ENCODE peak calls at places on chromosomes 5 and 9, in ten cellular contexts. One of them, this sample, is unnamed.

GRCh38 chr5:43233946-43234345 is 41.9 kb downstream of the NIM1K start:
- DNase-seq in IMR-90: no peak
- DNase-seq in T-helper 1 cell: no peak
- DNase-seq in thoracic aorta: no peak
- DNase-seq in GM23338: no peak
- DNase-seq in activated CD8-positive, alpha-beta memory T cell treated with anti-CD3 and anti-CD28 coated beads for 24 hours: no peak
- DNase-seq in cardiac septum: no peak
- DNase-seq in stimulated activated CD8-positive, alpha-beta memory T cell treated with anti-CD3 and anti-CD28 coated beads, Interleukin-4, amount 100 ng/mL, for 48 hours: no peak
- DNase-seq in activated CD4-positive, CD25-positive, alpha-beta regulatory T cell: no peak
- DNase-seq in thyroid gland: no peak
- DNase-seq in this sample: no peak

GRCh38 chr5:55916986-55917385 is 65.8 kb downstream of the IL31RA start:
- DNase-seq in activated CD8-positive, alpha-beta memory T cell treated with anti-CD3 and anti-CD28 coated beads for 24 hours: no peak
- DNase-seq in cardiac septum: no peak
- DNase-seq in thyroid gland: no peak
- DNase-seq in T-helper 1 cell: no peak
- DNase-seq in stimulated activated CD8-positive, alpha-beta memory T cell treated with anti-CD3 and anti-CD28 coated beads, Interleukin-4, amount 100 ng/mL, for 48 hours: no peak
- DNase-seq in thoracic aorta: no peak
- DNase-seq in GM23338: no peak
- DNase-seq in activated CD4-positive, CD25-positive, alpha-beta regulatory T cell: no peak
- DNase-seq in IMR-90: no peak
- DNase-seq in this sample: no peak

GRCh38 chr5:74631088-74631960 is 9.2 kb downstream of the ENC1 start:
- DNase-seq in activated CD8-positive, alpha-beta memory T cell treated with anti-CD3 and anti-CD28 coated beads for 24 hours: no peak
- DNase-seq in thoracic aorta: no peak
- DNase-seq in stimulated activated CD8-positive, alpha-beta memory T cell treated with anti-CD3 and anti-CD28 coated beads, Interleukin-4, amount 100 ng/mL, for 48 hours: no peak
- DNase-seq in IMR-90: peak
- DNase-seq in GM23338: peak
- DNase-seq in thyroid gland: no peak
- DNase-seq in cardiac septum: no peak
- DNase-seq in T-helper 1 cell: no peak
- DNase-seq in activated CD4-positive, CD25-positive, alpha-beta regulatory T cell: no peak
- DNase-seq in this sample: no peak

GRCh38 chr5:146828385-146828784 is 50.2 kb downstream of the PPP2R2B start:
- DNase-seq in activated CD8-positive, alpha-beta memory T cell treated with anti-CD3 and anti-CD28 coated beads for 24 hours: no peak
- DNase-seq in activated CD4-positive, CD25-positive, alpha-beta regulatory T cell: no peak
- DNase-seq in stimulated activated CD8-positive, alpha-beta memory T cell treated with anti-CD3 and anti-CD28 coated beads, Interleukin-4, amount 100 ng/mL, for 48 hours: no peak
- DNase-seq in T-helper 1 cell: no peak
- DNase-seq in GM23338: no peak
- DNase-seq in thoracic aorta: no peak
- DNase-seq in IMR-90: no peak
- DNase-seq in thyroid gland: no peak
- DNase-seq in cardiac septum: no peak
- DNase-seq in this sample: no peak

GRCh38 chr5:849651-850301 is 1.0 kb downstream of the ZDHHC11 start:
- DNase-seq in activated CD4-positive, CD25-positive, alpha-beta regulatory T cell: no peak
- DNase-seq in stimulated activated CD8-positive, alpha-beta memory T cell treated with anti-CD3 and anti-CD28 coated beads, Interleukin-4, amount 100 ng/mL, for 48 hours: no peak
- DNase-seq in IMR-90: no peak
- DNase-seq in GM23338: peak
- DNase-seq in thoracic aorta: no peak
- DNase-seq in thyroid gland: no peak
- DNase-seq in cardiac septum: peak
- DNase-seq in T-helper 1 cell: no peak
- DNase-seq in activated CD8-positive, alpha-beta memory T cell treated with anti-CD3 and anti-CD28 coated beads for 24 hours: no peak
- DNase-seq in this sample: no peak

GRCh38 chr5:179166886-179167841 is 107.0 kb downstream of the ZNF354C start:
- DNase-seq in thoracic aorta: no peak
- DNase-seq in IMR-90: peak
- DNase-seq in stimulated activated CD8-positive, alpha-beta memory T cell treated with anti-CD3 and anti-CD28 coated beads, Interleukin-4, amount 100 ng/mL, for 48 hours: peak
- DNase-seq in activated CD4-positive, CD25-positive, alpha-beta regulatory T cell: peak
- DNase-seq in cardiac septum: peak
- DNase-seq in GM23338: peak
- DNase-seq in thyroid gland: peak
- DNase-seq in T-helper 1 cell: no peak
- DNase-seq in activated CD8-positive, alpha-beta memory T cell treated with anti-CD3 and anti-CD28 coated beads for 24 hours: peak
- DNase-seq in this sample: peak

GRCh38 chr5:100595152-100595811 is 60.1 kb downstream of the FAM174A start:
- DNase-seq in thyroid gland: no peak
- DNase-seq in IMR-90: peak
- DNase-seq in GM23338: no peak
- DNase-seq in stimulated activated CD8-positive, alpha-beta memory T cell treated with anti-CD3 and anti-CD28 coated beads, Interleukin-4, amount 100 ng/mL, for 48 hours: no peak
- DNase-seq in cardiac septum: no peak
- DNase-seq in T-helper 1 cell: no peak
- DNase-seq in activated CD8-positive, alpha-beta memory T cell treated with anti-CD3 and anti-CD28 coated beads for 24 hours: no peak
- DNase-seq in thoracic aorta: peak
- DNase-seq in activated CD4-positive, CD25-positive, alpha-beta regulatory T cell: no peak
- DNase-seq in this sample: no peak

GRCh38 chr5:151694035-151694485 is 7.3 kb upstream of the SPARC start:
- DNase-seq in activated CD4-positive, CD25-positive, alpha-beta regulatory T cell: no peak
- DNase-seq in IMR-90: no peak
- DNase-seq in stimulated activated CD8-positive, alpha-beta memory T cell treated with anti-CD3 and anti-CD28 coated beads, Interleukin-4, amount 100 ng/mL, for 48 hours: no peak
- DNase-seq in GM23338: no peak
- DNase-seq in activated CD8-positive, alpha-beta memory T cell treated with anti-CD3 and anti-CD28 coated beads for 24 hours: no peak
- DNase-seq in T-helper 1 cell: no peak
- DNase-seq in thoracic aorta: no peak
- DNase-seq in cardiac septum: no peak
- DNase-seq in thyroid gland: no peak
- DNase-seq in this sample: no peak

GRCh38 chr5:94376672-94377345 is 241.6 kb downstream of the KIAA0825 start:
- DNase-seq in T-helper 1 cell: no peak
- DNase-seq in activated CD8-positive, alpha-beta memory T cell treated with anti-CD3 and anti-CD28 coated beads for 24 hours: no peak
- DNase-seq in activated CD4-positive, CD25-positive, alpha-beta regulatory T cell: no peak
- DNase-seq in stimulated activated CD8-positive, alpha-beta memory T cell treated with anti-CD3 and anti-CD28 coated beads, Interleukin-4, amount 100 ng/mL, for 48 hours: no peak
- DNase-seq in IMR-90: no peak
- DNase-seq in thoracic aorta: no peak
- DNase-seq in thyroid gland: no peak
- DNase-seq in cardiac septum: no peak
- DNase-seq in GM23338: no peak
- DNase-seq in this sample: no peak

GRCh38 chr9:73091909-73092308 is 59.8 kb upstream of the ANXA1 start:
- DNase-seq in cardiac septum: no peak
- DNase-seq in T-helper 1 cell: no peak
- DNase-seq in thoracic aorta: no peak
- DNase-seq in IMR-90: no peak
- DNase-seq in thyroid gland: no peak
- DNase-seq in activated CD4-positive, CD25-positive, alpha-beta regulatory T cell: no peak
- DNase-seq in activated CD8-positive, alpha-beta memory T cell treated with anti-CD3 and anti-CD28 coated beads for 24 hours: no peak
- DNase-seq in GM23338: no peak
- DNase-seq in stimulated activated CD8-positive, alpha-beta memory T cell treated with anti-CD3 and anti-CD28 coated beads, Interleukin-4, amount 100 ng/mL, for 48 hours: no peak
- DNase-seq in this sample: no peak

GRCh38 chr5:10622810-10623209 is 58.9 kb downstream of the ANKRD33B start:
- DNase-seq in thoracic aorta: no peak
- DNase-seq in stimulated activated CD8-positive, alpha-beta memory T cell treated with anti-CD3 and anti-CD28 coated beads, Interleukin-4, amount 100 ng/mL, for 48 hours: no peak
- DNase-seq in IMR-90: no peak
- DNase-seq in cardiac septum: no peak
- DNase-seq in activated CD8-positive, alpha-beta memory T cell treated with anti-CD3 and anti-CD28 coated beads for 24 hours: peak
- DNase-seq in activated CD4-positive, CD25-positive, alpha-beta regulatory T cell: no peak
- DNase-seq in T-helper 1 cell: no peak
- DNase-seq in GM23338: no peak
- DNase-seq in thyroid gland: no peak
- DNase-seq in this sample: no peak

GRCh38 chr9:127574089-127574921 is 37.8 kb upstream of the STXBP1 start:
- DNase-seq in cardiac septum: no peak
- DNase-seq in GM23338: no peak
- DNase-seq in activated CD4-positive, CD25-positive, alpha-beta regulatory T cell: no peak
- DNase-seq in IMR-90: no peak
- DNase-seq in T-helper 1 cell: no peak
- DNase-seq in thyroid gland: peak
- DNase-seq in stimulated activated CD8-positive, alpha-beta memory T cell treated with anti-CD3 and anti-CD28 coated beads, Interleukin-4, amount 100 ng/mL, for 48 hours: peak
- DNase-seq in thoracic aorta: peak
- DNase-seq in activated CD8-positive, alpha-beta memory T cell treated with anti-CD3 and anti-CD28 coated beads for 24 hours: no peak
- DNase-seq in this sample: no peak

GRCh38 chr5:14744296-14745187 is 80.0 kb downstream of the OTULIN start:
- DNase-seq in cardiac septum: peak
- DNase-seq in stimulated activated CD8-positive, alpha-beta memory T cell treated with anti-CD3 and anti-CD28 coated beads, Interleukin-4, amount 100 ng/mL, for 48 hours: no peak
- DNase-seq in T-helper 1 cell: no peak
- DNase-seq in thoracic aorta: no peak
- DNase-seq in GM23338: no peak
- DNase-seq in thyroid gland: no peak
- DNase-seq in activated CD8-positive, alpha-beta memory T cell treated with anti-CD3 and anti-CD28 coated beads for 24 hours: no peak
- DNase-seq in IMR-90: no peak
- DNase-seq in activated CD4-positive, CD25-positive, alpha-beta regulatory T cell: no peak
- DNase-seq in this sample: no peak

GRCh38 chr9:33022303-33022702 is 2.8 kb upstream of the DNAJA1 start:
- DNase-seq in cardiac septum: no peak
- DNase-seq in activated CD4-positive, CD25-positive, alpha-beta regulatory T cell: no peak
- DNase-seq in activated CD8-positive, alpha-beta memory T cell treated with anti-CD3 and anti-CD28 coated beads for 24 hours: no peak
- DNase-seq in T-helper 1 cell: no peak
- DNase-seq in stimulated activated CD8-positive, alpha-beta memory T cell treated with anti-CD3 and anti-CD28 coated beads, Interleukin-4, amount 100 ng/mL, for 48 hours: no peak
- DNase-seq in thoracic aorta: no peak
- DNase-seq in thyroid gland: no peak
- DNase-seq in IMR-90: no peak
- DNase-seq in GM23338: no peak
- DNase-seq in this sample: no peak

GRCh38 chr5:163705983-163706771 is 200.8 kb downstream of the MAT2B start:
- DNase-seq in stimulated activated CD8-positive, alpha-beta memory T cell treated with anti-CD3 and anti-CD28 coated beads, Interleukin-4, amount 100 ng/mL, for 48 hours: no peak
- DNase-seq in GM23338: no peak
- DNase-seq in activated CD4-positive, CD25-positive, alpha-beta regulatory T cell: no peak
- DNase-seq in activated CD8-positive, alpha-beta memory T cell treated with anti-CD3 and anti-CD28 coated beads for 24 hours: no peak
- DNase-seq in thyroid gland: no peak
- DNase-seq in IMR-90: peak
- DNase-seq in cardiac septum: no peak
- DNase-seq in thoracic aorta: no peak
- DNase-seq in T-helper 1 cell: no peak
- DNase-seq in this sample: no peak

GRCh38 chr5:32160228-32160627 is 13.9 kb downstream of the GOLPH3 start:
- DNase-seq in thyroid gland: no peak
- DNase-seq in IMR-90: peak
- DNase-seq in T-helper 1 cell: no peak
- DNase-seq in activated CD8-positive, alpha-beta memory T cell treated with anti-CD3 and anti-CD28 coated beads for 24 hours: no peak
- DNase-seq in activated CD4-positive, CD25-positive, alpha-beta regulatory T cell: no peak
- DNase-seq in cardiac septum: no peak
- DNase-seq in GM23338: no peak
- DNase-seq in stimulated activated CD8-positive, alpha-beta memory T cell treated with anti-CD3 and anti-CD28 coated beads, Interleukin-4, amount 100 ng/mL, for 48 hours: no peak
- DNase-seq in thoracic aorta: no peak
- DNase-seq in this sample: no peak

GRCh38 chr9:69412741-69413150 is 87.7 kb downstream of the ENTREP1 start:
- DNase-seq in GM23338: peak
- DNase-seq in T-helper 1 cell: no peak
- DNase-seq in cardiac septum: no peak
- DNase-seq in IMR-90: peak
- DNase-seq in stimulated activated CD8-positive, alpha-beta memory T cell treated with anti-CD3 and anti-CD28 coated beads, Interleukin-4, amount 100 ng/mL, for 48 hours: peak
- DNase-seq in activated CD4-positive, CD25-positive, alpha-beta regulatory T cell: no peak
- DNase-seq in thyroid gland: peak
- DNase-seq in thoracic aorta: no peak
- DNase-seq in activated CD8-positive, alpha-beta memory T cell treated with anti-CD3 and anti-CD28 coated beads for 24 hours: no peak
- DNase-seq in this sample: no peak

GRCh38 chr9:7479300-7479699 is 320.3 kb downstream of the DMAC1 start:
- DNase-seq in IMR-90: peak
- DNase-seq in activated CD8-positive, alpha-beta memory T cell treated with anti-CD3 and anti-CD28 coated beads for 24 hours: no peak
- DNase-seq in GM23338: peak
- DNase-seq in thoracic aorta: no peak
- DNase-seq in activated CD4-positive, CD25-positive, alpha-beta regulatory T cell: no peak
- DNase-seq in thyroid gland: no peak
- DNase-seq in T-helper 1 cell: no peak
- DNase-seq in cardiac septum: no peak
- DNase-seq in stimulated activated CD8-positive, alpha-beta memory T cell treated with anti-CD3 and anti-CD28 coated beads, Interleukin-4, amount 100 ng/mL, for 48 hours: no peak
- DNase-seq in this sample: no peak

GRCh38 chr9:11045589-11045988 is 432.8 kb upstream of the PTPRD start:
- DNase-seq in T-helper 1 cell: no peak
- DNase-seq in IMR-90: no peak
- DNase-seq in cardiac septum: no peak
- DNase-seq in activated CD4-positive, CD25-positive, alpha-beta regulatory T cell: no peak
- DNase-seq in thyroid gland: no peak
- DNase-seq in thoracic aorta: no peak
- DNase-seq in stimulated activated CD8-positive, alpha-beta memory T cell treated with anti-CD3 and anti-CD28 coated beads, Interleukin-4, amount 100 ng/mL, for 48 hours: no peak
- DNase-seq in activated CD8-positive, alpha-beta memory T cell treated with anti-CD3 and anti-CD28 coated beads for 24 hours: no peak
- DNase-seq in GM23338: peak
- DNase-seq in this sample: no peak

GRCh38 chr9:14993061-14993800 is 83.0 kb upstream of the FREM1 start:
- DNase-seq in stimulated activated CD8-positive, alpha-beta memory T cell treated with anti-CD3 and anti-CD28 coated beads, Interleukin-4, amount 100 ng/mL, for 48 hours: peak
- DNase-seq in thyroid gland: peak
- DNase-seq in cardiac septum: peak
- DNase-seq in IMR-90: peak
- DNase-seq in GM23338: peak
- DNase-seq in thoracic aorta: peak
- DNase-seq in T-helper 1 cell: peak
- DNase-seq in activated CD8-positive, alpha-beta memory T cell treated with anti-CD3 and anti-CD28 coated beads for 24 hours: peak
- DNase-seq in activated CD4-positive, CD25-positive, alpha-beta regulatory T cell: no peak
- DNase-seq in this sample: no peak

GRCh38 chr5:174329738-174330137 is 284.2 kb downstream of the NSG2 start:
- DNase-seq in IMR-90: peak
- DNase-seq in cardiac septum: no peak
- DNase-seq in activated CD8-positive, alpha-beta memory T cell treated with anti-CD3 and anti-CD28 coated beads for 24 hours: no peak
- DNase-seq in T-helper 1 cell: no peak
- DNase-seq in activated CD4-positive, CD25-positive, alpha-beta regulatory T cell: no peak
- DNase-seq in thyroid gland: no peak
- DNase-seq in thoracic aorta: no peak
- DNase-seq in GM23338: no peak
- DNase-seq in stimulated activated CD8-positive, alpha-beta memory T cell treated with anti-CD3 and anti-CD28 coated beads, Interleukin-4, amount 100 ng/mL, for 48 hours: no peak
- DNase-seq in this sample: no peak

GRCh38 chr9:125495137-125496119 is 211.6 kb downstream of the MAPKAP1 start:
- DNase-seq in cardiac septum: no peak
- DNase-seq in T-helper 1 cell: no peak
- DNase-seq in GM23338: no peak
- DNase-seq in activated CD8-positive, alpha-beta memory T cell treated with anti-CD3 and anti-CD28 coated beads for 24 hours: no peak
- DNase-seq in stimulated activated CD8-positive, alpha-beta memory T cell treated with anti-CD3 and anti-CD28 coated beads, Interleukin-4, amount 100 ng/mL, for 48 hours: no peak
- DNase-seq in thyroid gland: no peak
- DNase-seq in IMR-90: no peak
- DNase-seq in activated CD4-positive, CD25-positive, alpha-beta regulatory T cell: no peak
- DNase-seq in thoracic aorta: no peak
- DNase-seq in this sample: no peak

GRCh38 chr5:6585168-6585567 is 47.7 kb downstream of the NSUN2 start:
- DNase-seq in activated CD8-positive, alpha-beta memory T cell treated with anti-CD3 and anti-CD28 coated beads for 24 hours: no peak
- DNase-seq in activated CD4-positive, CD25-positive, alpha-beta regulatory T cell: no peak
- DNase-seq in IMR-90: no peak
- DNase-seq in T-helper 1 cell: no peak
- DNase-seq in thoracic aorta: no peak
- DNase-seq in thyroid gland: no peak
- DNase-seq in GM23338: no peak
- DNase-seq in cardiac septum: no peak
- DNase-seq in stimulated activated CD8-positive, alpha-beta memory T cell treated with anti-CD3 and anti-CD28 coated beads, Interleukin-4, amount 100 ng/mL, for 48 hours: no peak
- DNase-seq in this sample: no peak

GRCh38 chr5:180139731-180140626 is 68.4 kb upstream of the RNF130 start:
- DNase-seq in GM23338: no peak
- DNase-seq in T-helper 1 cell: no peak
- DNase-seq in thoracic aorta: no peak
- DNase-seq in cardiac septum: no peak
- DNase-seq in thyroid gland: no peak
- DNase-seq in activated CD8-positive, alpha-beta memory T cell treated with anti-CD3 and anti-CD28 coated beads for 24 hours: peak
- DNase-seq in stimulated activated CD8-positive, alpha-beta memory T cell treated with anti-CD3 and anti-CD28 coated beads, Interleukin-4, amount 100 ng/mL, for 48 hours: no peak
- DNase-seq in activated CD4-positive, CD25-positive, alpha-beta regulatory T cell: no peak
- DNase-seq in IMR-90: no peak
- DNase-seq in this sample: no peak

GRCh38 chr5:154970759-154971158 is 29.9 kb downstream of the MRPL22 start:
- DNase-seq in thyroid gland: no peak
- DNase-seq in IMR-90: peak
- DNase-seq in GM23338: no peak
- DNase-seq in cardiac septum: no peak
- DNase-seq in activated CD8-positive, alpha-beta memory T cell treated with anti-CD3 and anti-CD28 coated beads for 24 hours: no peak
- DNase-seq in stimulated activated CD8-positive, alpha-beta memory T cell treated with anti-CD3 and anti-CD28 coated beads, Interleukin-4, amount 100 ng/mL, for 48 hours: no peak
- DNase-seq in T-helper 1 cell: no peak
- DNase-seq in thoracic aorta: no peak
- DNase-seq in activated CD4-positive, CD25-positive, alpha-beta regulatory T cell: no peak
- DNase-seq in this sample: no peak

GRCh38 chr9:132207187-132207586 is 45.3 kb downstream of the NTNG2 start:
- DNase-seq in GM23338: no peak
- DNase-seq in thoracic aorta: no peak
- DNase-seq in stimulated activated CD8-positive, alpha-beta memory T cell treated with anti-CD3 and anti-CD28 coated beads, Interleukin-4, amount 100 ng/mL, for 48 hours: no peak
- DNase-seq in cardiac septum: no peak
- DNase-seq in IMR-90: no peak
- DNase-seq in T-helper 1 cell: no peak
- DNase-seq in activated CD4-positive, CD25-positive, alpha-beta regulatory T cell: no peak
- DNase-seq in activated CD8-positive, alpha-beta memory T cell treated with anti-CD3 and anti-CD28 coated beads for 24 hours: no peak
- DNase-seq in thyroid gland: no peak
- DNase-seq in this sample: no peak

GRCh38 chr9:136604823-136605525 is 57.7 kb upstream of the EGFL7 start:
- DNase-seq in activated CD8-positive, alpha-beta memory T cell treated with anti-CD3 and anti-CD28 coated beads for 24 hours: no peak
- DNase-seq in cardiac septum: no peak
- DNase-seq in GM23338: no peak
- DNase-seq in thyroid gland: no peak
- DNase-seq in IMR-90: no peak
- DNase-seq in activated CD4-positive, CD25-positive, alpha-beta regulatory T cell: no peak
- DNase-seq in stimulated activated CD8-positive, alpha-beta memory T cell treated with anti-CD3 and anti-CD28 coated beads, Interleukin-4, amount 100 ng/mL, for 48 hours: no peak
- DNase-seq in thoracic aorta: no peak
- DNase-seq in T-helper 1 cell: no peak
- DNase-seq in this sample: no peak

GRCh38 chr9:121707477-121708424 is 56.3 kb downstream of the DAB2IP start:
- DNase-seq in thyroid gland: no peak
- DNase-seq in thoracic aorta: no peak
- DNase-seq in stimulated activated CD8-positive, alpha-beta memory T cell treated with anti-CD3 and anti-CD28 coated beads, Interleukin-4, amount 100 ng/mL, for 48 hours: no peak
- DNase-seq in cardiac septum: no peak
- DNase-seq in T-helper 1 cell: no peak
- DNase-seq in activated CD4-positive, CD25-positive, alpha-beta regulatory T cell: no peak
- DNase-seq in GM23338: no peak
- DNase-seq in IMR-90: no peak
- DNase-seq in activated CD8-positive, alpha-beta memory T cell treated with anti-CD3 and anti-CD28 coated beads for 24 hours: no peak
- DNase-seq in this sample: no peak